ENCODE peak calls at places on chromosomes 6 and 20, in nine cellular contexts. Q is tibial nerve; V is endothelial cell; P is psoas muscle; U is AG10803; A is epithelial cell of esophagus; M is CD4-positive, alpha-beta T cell; X is brain microvascular endothelial cell; G is type B pancreatic cell. B is an unnamed sample.

GRCh38 chr6:128208851-128209580 is 308.2 kb upstream of the THEMIS start:
- DNase-seq in M (no peak), P (no peak), G (no peak), X (peak; percentile 62), A (peak; percentile 67), U (peak; percentile 56), V (no peak), Q (no peak), B (no peak)

GRCh38 chr20:56515657-56516381 is 8.7 kb upstream of the FAM209A start:
- DNase-seq in V (no peak), U (peak; percentile 38), M (no peak), G (no peak), P (no peak), X (no peak), A (no peak), Q (no peak), B (no peak)

GRCh38 chr6:54076159-54076789 is 35.0 kb upstream of the MLIP start:
- DNase-seq in V (no peak), M (no peak), G (no peak), X (no peak), Q (no peak), P (no peak), U (no peak), A (no peak), B (no peak)

GRCh38 chr6:163414117-163414366 is 476 bp upstream of the QKI start:
- DNase-seq in Q (no peak), U (no peak), M (no peak), P (no peak), X (no peak), A (no peak), V (no peak), G (no peak), B (no peak)

GRCh38 chr20:3739926-3740599 is 7.6 kb downstream of the HSPA12B start:
- DNase-seq in M (no peak), V (no peak), G (no peak), P (no peak), A (no peak), X (no peak), U (no peak), Q (no peak), B (no peak)

GRCh38 chr6:90397929-90398674 is 101.5 kb upstream of the BACH2 start:
- DNase-seq in A (peak; percentile 27), M (peak; percentile 65), V (no peak), Q (no peak), P (no peak), X (peak; percentile 41), G (no peak), U (no peak), B (peak; percentile 82)

GRCh38 chr6:7559651-7560385 is 18.3 kb downstream of the DSP start:
- DNase-seq in M (no peak), P (no peak), V (no peak), U (peak; percentile 63), A (peak; percentile 87), G (no peak), X (no peak), Q (no peak), B (peak; percentile 37)

GRCh38 chr6:124688369-124688768 is 273.9 kb upstream of the RNF217 start:
- DNase-seq in M (no peak), P (no peak), V (no peak), A (no peak), U (no peak), G (no peak), X (no peak), Q (no peak), B (no peak)

GRCh38 chr6:9744119-9744518 is 670.8 kb downstream of the TFAP2A start:
- DNase-seq in U (no peak), M (no peak), Q (no peak), A (no peak), P (no peak), X (no peak), V (no peak), G (no peak), B (no peak)

GRCh38 chr6:142822882-142823578 is 121.9 kb downstream of the HIVEP2 start:
- DNase-seq in U (no peak), A (no peak), G (no peak), M (no peak), X (no peak), Q (no peak), V (peak; percentile 39), P (peak; percentile 34), B (no peak)

GRCh38 chr20:48983423-48984400 is 62.2 kb downstream of the ARFGEF2 start:
- DNase-seq in M (no peak), V (no peak), P (peak; percentile 20), X (peak; percentile 79), A (peak; percentile 89), Q (no peak), G (no peak), U (peak; percentile 63), B (peak; percentile 77)

GRCh38 chr20:62039738-62040137 is 25.9 kb downstream of the TAF4 start:
- DNase-seq in A (no peak), Q (no peak), X (no peak), U (no peak), G (no peak), M (no peak), V (no peak), P (no peak), B (no peak)

GRCh38 chr20:34110025-34111013 is 1.7 kb downstream of the EIF2S2 start:
- DNase-seq in V (no peak), M (no peak), X (no peak), P (no peak), G (no peak), U (peak; percentile 1), Q (no peak), A (no peak), B (no peak)

GRCh38 chr6:166904101-166904746 is 52.1 kb downstream of the RNASET2 start:
- DNase-seq in Q (no peak), U (no peak), P (no peak), X (peak; percentile 32), G (no peak), M (no peak), A (no peak), V (no peak), B (no peak)

GRCh38 chr20:8414611-8415274 is 282.7 kb downstream of the PLCB1 start:
- DNase-seq in Q (no peak), M (no peak), X (peak; percentile 19), U (peak; percentile 73), A (peak; percentile 43), P (no peak), G (no peak), V (no peak), B (no peak)

GRCh38 chr6:55528624-55529023 is 50.4 kb downstream of the HMGCLL1 start:
- DNase-seq in G (no peak), P (no peak), V (peak; percentile 14), X (peak; percentile 35), M (no peak), Q (no peak), U (peak; percentile 6), A (peak; percentile 72), B (peak; percentile 49)

GRCh38 chr6:147081210-147081609 is 123.0 kb upstream of the STXBP5 start:
- DNase-seq in U (no peak), Q (no peak), V (no peak), X (no peak), G (no peak), M (no peak), P (no peak), A (peak; percentile 92), B (peak; percentile 26)
- TF ChIP-seq CTCF in U (no peak), Q (no peak), V (no peak), X (no peak), G (no peak), M (no peak), P (no peak), A (no peak), B (no peak)

GRCh38 chr20:44388466-44389023 is 33.0 kb downstream of the HNF4A start:
- DNase-seq in G (no peak), U (peak; percentile 70), M (peak; percentile 55), A (peak; percentile 81), V (peak; percentile 80), Q (peak; percentile 67), X (peak; percentile 59), P (peak; percentile 67), B (peak; percentile 87)
- TF ChIP-seq CTCF in G (peak; percentile 87), U (peak; percentile 84), M (peak; percentile 66), A (peak; percentile 78), V (peak; percentile 80), Q (peak; percentile 56), X (peak; percentile 90), P (peak; percentile 61), B (peak; percentile 96)

DNA sequence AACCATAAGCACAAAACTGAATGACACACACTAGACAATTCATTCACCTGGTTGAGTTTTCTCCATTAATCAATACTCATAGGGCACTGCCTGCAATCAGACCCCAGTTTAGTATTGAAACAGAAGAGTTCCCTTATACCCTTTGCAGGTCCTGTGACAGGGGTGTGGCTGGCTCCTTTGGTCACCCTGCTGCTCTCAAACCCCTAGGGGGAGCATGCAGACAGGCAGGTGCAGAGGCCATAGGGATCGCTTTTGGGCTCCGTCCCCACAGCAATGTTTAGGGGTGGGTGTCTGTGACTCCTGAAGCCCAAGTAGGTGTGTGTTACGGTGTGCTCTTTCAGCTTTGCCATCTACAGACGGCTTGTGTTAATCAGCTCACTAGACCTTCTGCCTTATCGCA is 210.4 kb downstream of the CENPW start:
- DNase-seq in P (no peak), A (no peak), V (no peak), X (no peak), G (no peak), M (no peak), Q (no peak), U (no peak), B (no peak)
- TF ChIP-seq CTCF in P (no peak), A (no peak), V (no peak), X (no peak), G (no peak), M (no peak), Q (no peak), U (no peak), B (no peak)

DNA sequence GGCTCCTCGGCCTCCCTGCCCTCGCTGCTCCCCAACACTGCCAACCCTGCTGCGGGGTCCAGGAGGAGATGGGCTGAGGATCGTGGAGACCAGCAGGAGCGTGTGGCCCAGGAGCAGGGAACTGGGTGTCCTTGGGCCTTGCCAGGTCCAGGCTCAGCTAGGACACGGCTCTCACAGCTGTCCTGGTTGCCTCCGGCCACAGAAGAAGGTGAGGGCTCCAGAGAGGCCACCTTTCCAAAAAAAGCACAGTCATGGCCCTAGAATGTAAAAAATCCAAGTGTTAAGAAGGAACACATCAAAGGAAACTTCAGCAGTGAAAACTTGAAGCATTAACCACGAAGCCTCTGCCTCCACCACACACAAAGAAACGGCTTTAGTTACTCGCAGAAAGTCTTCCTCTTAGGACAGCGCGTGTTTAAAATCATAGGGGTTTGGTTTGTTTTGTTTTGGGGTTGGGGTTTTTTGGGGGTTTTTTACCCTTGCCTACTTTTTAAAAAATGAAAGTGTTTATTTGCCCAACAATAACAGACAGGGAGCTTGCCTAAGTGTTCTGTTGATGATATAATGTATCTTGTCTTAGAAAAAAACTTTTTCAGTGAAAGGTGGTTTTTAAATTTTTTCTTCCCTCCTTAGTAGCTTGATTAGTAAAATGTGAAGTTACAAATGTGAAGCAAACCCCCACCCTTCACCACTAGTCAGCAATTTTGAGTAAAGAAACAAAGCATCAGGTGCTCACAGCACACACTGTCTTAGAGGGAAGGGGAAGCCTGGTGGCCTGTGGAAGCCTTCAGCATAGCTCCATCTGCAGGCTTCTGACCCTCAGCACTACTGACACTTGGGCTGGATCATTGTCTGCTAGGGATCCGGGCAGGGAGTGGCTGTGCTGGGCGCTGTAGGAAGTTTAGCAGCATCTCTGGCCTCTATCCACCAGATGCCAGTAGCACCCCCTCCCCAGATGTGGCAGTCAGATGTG is 60.0 kb downstream of the PTPN1 start:
- DNase-seq in U (no peak), A (no peak), G (no peak), Q (no peak), X (peak; percentile 34), V (peak; percentile 20), M (peak; percentile 20), P (no peak), B (no peak)
- TF ChIP-seq CTCF in U (peak; percentile 47), A (peak; percentile 32), G (no peak), Q (peak; percentile 18), X (peak; percentile 72), V (no peak), M (peak; percentile 46), P (no peak), B (no peak)

GRCh38 chr6:28585335-28585734 is 59.7 kb downstream of the GPX5 start:
- DNase-seq in A (peak; percentile 83), P (no peak), V (no peak), G (no peak), X (peak; percentile 77), M (no peak), Q (no peak), U (no peak), B (no peak)
- TF ChIP-seq CTCF in A (no peak), P (no peak), V (no peak), G (no peak), X (peak; percentile 54), M (no peak), Q (no peak), U (no peak), B (no peak)

B was measured in Calu3.